ENCODE peak calls at places on chromosomes 11 and 22, in ten cellular contexts. One of them, this sample, is unnamed.

GRCh38 chr11:95338430-95338991 is 107.5 kb upstream of the SESN3 start:
- DNase-seq in CD8-positive, alpha-beta T cell: no peak
- DNase-seq in brain microvascular endothelial cell: no peak
- DNase-seq in sigmoid colon: peak; percentile 90
- DNase-seq in heart left ventricle: peak; percentile 72
- DNase-seq in AG10803: peak; percentile 48
- DNase-seq in Caco-2: no peak
- DNase-seq in A549: no peak
- DNase-seq in K562: no peak
- DNase-seq in GM12865: no peak
- DNase-seq in this sample: no peak

GRCh38 chr22:32775957-32776356 is 25.5 kb upstream of the TIMP3 start:
- DNase-seq in CD8-positive, alpha-beta T cell: no peak
- DNase-seq in brain microvascular endothelial cell: no peak
- DNase-seq in sigmoid colon: no peak
- DNase-seq in heart left ventricle: no peak
- DNase-seq in AG10803: no peak
- DNase-seq in Caco-2: peak; percentile 50
- DNase-seq in A549: no peak
- DNase-seq in K562: no peak
- DNase-seq in GM12865: peak; percentile 2
- DNase-seq in this sample: no peak

GRCh38 chr11:7251836-7252682 is at the start of gene SYT9:
- DNase-seq in CD8-positive, alpha-beta T cell: no peak
- DNase-seq in brain microvascular endothelial cell: peak; percentile 2
- DNase-seq in sigmoid colon: peak; percentile 62
- DNase-seq in heart left ventricle: peak; percentile 24
- DNase-seq in AG10803: peak; percentile 6
- DNase-seq in Caco-2: no peak
- DNase-seq in A549: peak; percentile 38
- DNase-seq in K562: peak; percentile 24
- DNase-seq in GM12865: peak; percentile 29
- DNase-seq in this sample: peak; percentile 56

GRCh38 chr11:106329273-106330018 is 252.0 kb downstream of the AASDHPPT start:
- DNase-seq in CD8-positive, alpha-beta T cell: no peak
- DNase-seq in brain microvascular endothelial cell: no peak
- DNase-seq in sigmoid colon: no peak
- DNase-seq in heart left ventricle: no peak
- DNase-seq in AG10803: no peak
- DNase-seq in Caco-2: no peak
- DNase-seq in A549: no peak
- DNase-seq in K562: no peak
- DNase-seq in GM12865: no peak
- DNase-seq in this sample: no peak

GRCh38 chr11:77065878-77066228 is 918 bp upstream of the CAPN5 start:
- DNase-seq in CD8-positive, alpha-beta T cell: no peak
- DNase-seq in brain microvascular endothelial cell: peak; percentile 15
- DNase-seq in sigmoid colon: peak; percentile 81
- DNase-seq in heart left ventricle: no peak
- DNase-seq in AG10803: peak; percentile 76
- DNase-seq in Caco-2: peak; percentile 48
- DNase-seq in A549: no peak
- DNase-seq in K562: no peak
- DNase-seq in GM12865: peak; percentile 30
- DNase-seq in this sample: no peak

GRCh38 chr22:42410708-42411107 is 21.5 kb downstream of the NFAM1 start:
- DNase-seq in CD8-positive, alpha-beta T cell: no peak
- DNase-seq in brain microvascular endothelial cell: no peak
- DNase-seq in sigmoid colon: no peak
- DNase-seq in heart left ventricle: no peak
- DNase-seq in AG10803: no peak
- DNase-seq in Caco-2: no peak
- DNase-seq in A549: no peak
- DNase-seq in K562: no peak
- DNase-seq in GM12865: no peak
- DNase-seq in this sample: no peak

GRCh38 chr11:66912963-66913362 is 45.2 kb downstream of the PC start:
- DNase-seq in CD8-positive, alpha-beta T cell: no peak
- DNase-seq in brain microvascular endothelial cell: no peak
- DNase-seq in sigmoid colon: no peak
- DNase-seq in heart left ventricle: no peak
- DNase-seq in AG10803: no peak
- DNase-seq in Caco-2: no peak
- DNase-seq in A549: no peak
- DNase-seq in K562: no peak
- DNase-seq in GM12865: no peak
- DNase-seq in this sample: no peak

GRCh38 chr11:97862021-97862420 is 1158.7 kb upstream of the CNTN5 start:
- DNase-seq in CD8-positive, alpha-beta T cell: no peak
- DNase-seq in brain microvascular endothelial cell: no peak
- DNase-seq in sigmoid colon: no peak
- DNase-seq in heart left ventricle: no peak
- DNase-seq in AG10803: no peak
- DNase-seq in Caco-2: no peak
- DNase-seq in A549: no peak
- DNase-seq in K562: no peak
- DNase-seq in GM12865: no peak
- DNase-seq in this sample: no peak

GRCh38 chr22:26756675-26757293 is 99.4 kb downstream of the MIAT start:
- DNase-seq in CD8-positive, alpha-beta T cell: peak; percentile 42
- DNase-seq in brain microvascular endothelial cell: peak; percentile 49
- DNase-seq in sigmoid colon: peak; percentile 77
- DNase-seq in heart left ventricle: peak; percentile 54
- DNase-seq in AG10803: peak; percentile 58
- DNase-seq in Caco-2: no peak
- DNase-seq in A549: no peak
- DNase-seq in K562: peak; percentile 82
- DNase-seq in GM12865: peak; percentile 52
- DNase-seq in this sample: peak; percentile 85

GRCh38 chr11:10592331-10592730 is 23.9 kb upstream of the LYVE1 start:
- DNase-seq in CD8-positive, alpha-beta T cell: no peak
- DNase-seq in brain microvascular endothelial cell: peak; percentile 52
- DNase-seq in sigmoid colon: no peak
- DNase-seq in heart left ventricle: no peak
- DNase-seq in AG10803: peak; percentile 95
- DNase-seq in Caco-2: no peak
- DNase-seq in A549: no peak
- DNase-seq in K562: no peak
- DNase-seq in GM12865: no peak
- DNase-seq in this sample: no peak

GRCh38 chr11:33256808-33257159 is 397 bp upstream of the HIPK3 start:
- DNase-seq in CD8-positive, alpha-beta T cell: no peak
- DNase-seq in brain microvascular endothelial cell: no peak
- DNase-seq in sigmoid colon: no peak
- DNase-seq in heart left ventricle: no peak
- DNase-seq in AG10803: no peak
- DNase-seq in Caco-2: no peak
- DNase-seq in A549: no peak
- DNase-seq in K562: no peak
- DNase-seq in GM12865: no peak
- DNase-seq in this sample: no peak

GRCh38 chr11:33256031-33256807 is 962 bp upstream of the HIPK3 start:
- DNase-seq in CD8-positive, alpha-beta T cell: no peak
- DNase-seq in brain microvascular endothelial cell: no peak
- DNase-seq in sigmoid colon: no peak
- DNase-seq in heart left ventricle: no peak
- DNase-seq in AG10803: peak; percentile 44
- DNase-seq in Caco-2: no peak
- DNase-seq in A549: peak; percentile 8
- DNase-seq in K562: no peak
- DNase-seq in GM12865: no peak
- DNase-seq in this sample: no peak

GRCh38 chr11:33257897-33258630 is 883 bp downstream of the HIPK3 start:
- DNase-seq in CD8-positive, alpha-beta T cell: peak; percentile 48
- DNase-seq in brain microvascular endothelial cell: peak; percentile 69
- DNase-seq in sigmoid colon: peak; percentile 96
- DNase-seq in heart left ventricle: peak; percentile 91
- DNase-seq in AG10803: peak; percentile 89
- DNase-seq in Caco-2: peak; percentile 86
- DNase-seq in A549: peak; percentile 48
- DNase-seq in K562: peak; percentile 73
- DNase-seq in GM12865: peak; percentile 85
- DNase-seq in this sample: peak; percentile 75

GRCh38 chr11:33258631-33259184 is 1.5 kb downstream of the HIPK3 start:
- DNase-seq in CD8-positive, alpha-beta T cell: no peak
- DNase-seq in brain microvascular endothelial cell: peak; percentile 39
- DNase-seq in sigmoid colon: peak; percentile 80
- DNase-seq in heart left ventricle: no peak
- DNase-seq in AG10803: peak; percentile 63
- DNase-seq in Caco-2: no peak
- DNase-seq in A549: no peak
- DNase-seq in K562: no peak
- DNase-seq in GM12865: no peak
- DNase-seq in this sample: no peak

GRCh38 chr11:33257160-33257896 is at the start of gene HIPK3:
- DNase-seq in CD8-positive, alpha-beta T cell: peak; percentile 45
- DNase-seq in brain microvascular endothelial cell: peak; percentile 36
- DNase-seq in sigmoid colon: peak; percentile 90
- DNase-seq in heart left ventricle: peak; percentile 89
- DNase-seq in AG10803: peak; percentile 84
- DNase-seq in Caco-2: peak; percentile 83
- DNase-seq in A549: peak; percentile 77
- DNase-seq in K562: peak; percentile 89
- DNase-seq in GM12865: peak; percentile 92
- DNase-seq in this sample: peak; percentile 93
- TF ChIP-seq CTCF in CD8-positive, alpha-beta T cell: peak; percentile 15
- TF ChIP-seq CTCF in brain microvascular endothelial cell: no peak
- TF ChIP-seq CTCF in sigmoid colon: peak; percentile 23
- TF ChIP-seq CTCF in heart left ventricle: no peak
- TF ChIP-seq CTCF in AG10803: no peak
- TF ChIP-seq CTCF in Caco-2: no peak
- TF ChIP-seq CTCF in A549: peak; percentile 60
- TF ChIP-seq CTCF in K562: peak; percentile 56
- TF ChIP-seq CTCF in GM12865: peak; percentile 41
- TF ChIP-seq CTCF in this sample: peak; percentile 73

DNA sequence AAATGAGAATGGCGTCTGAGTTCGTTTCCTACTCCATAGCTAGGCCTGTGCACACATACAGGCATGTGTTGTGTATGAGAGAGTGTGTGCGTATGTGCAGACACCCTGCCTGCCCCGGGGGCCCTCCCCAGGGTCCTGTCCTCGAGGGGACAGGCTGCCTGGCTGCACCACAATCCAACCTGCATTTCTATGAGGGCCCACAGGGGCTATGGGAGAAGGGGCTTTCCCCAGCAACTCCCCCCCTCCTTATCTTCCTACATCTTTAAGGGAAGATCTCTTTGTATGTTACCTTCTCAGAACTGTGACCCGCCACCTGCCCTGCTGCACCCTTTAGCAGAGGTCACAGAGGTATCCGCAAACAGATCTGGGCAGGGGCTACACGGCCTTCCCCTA is 14.9 kb downstream of the ADORA2A start:
- DNase-seq in CD8-positive, alpha-beta T cell: no peak
- DNase-seq in brain microvascular endothelial cell: no peak
- DNase-seq in sigmoid colon: no peak
- DNase-seq in heart left ventricle: no peak
- DNase-seq in AG10803: no peak
- DNase-seq in Caco-2: no peak
- DNase-seq in A549: no peak
- DNase-seq in K562: no peak
- DNase-seq in GM12865: no peak
- DNase-seq in this sample: no peak
- TF ChIP-seq CTCF in CD8-positive, alpha-beta T cell: no peak
- TF ChIP-seq CTCF in brain microvascular endothelial cell: no peak
- TF ChIP-seq CTCF in sigmoid colon: no peak
- TF ChIP-seq CTCF in heart left ventricle: no peak
- TF ChIP-seq CTCF in AG10803: no peak
- TF ChIP-seq CTCF in Caco-2: no peak
- TF ChIP-seq CTCF in A549: no peak
- TF ChIP-seq CTCF in K562: no peak
- TF ChIP-seq CTCF in GM12865: no peak
- TF ChIP-seq CTCF in this sample: no peak

DNA sequence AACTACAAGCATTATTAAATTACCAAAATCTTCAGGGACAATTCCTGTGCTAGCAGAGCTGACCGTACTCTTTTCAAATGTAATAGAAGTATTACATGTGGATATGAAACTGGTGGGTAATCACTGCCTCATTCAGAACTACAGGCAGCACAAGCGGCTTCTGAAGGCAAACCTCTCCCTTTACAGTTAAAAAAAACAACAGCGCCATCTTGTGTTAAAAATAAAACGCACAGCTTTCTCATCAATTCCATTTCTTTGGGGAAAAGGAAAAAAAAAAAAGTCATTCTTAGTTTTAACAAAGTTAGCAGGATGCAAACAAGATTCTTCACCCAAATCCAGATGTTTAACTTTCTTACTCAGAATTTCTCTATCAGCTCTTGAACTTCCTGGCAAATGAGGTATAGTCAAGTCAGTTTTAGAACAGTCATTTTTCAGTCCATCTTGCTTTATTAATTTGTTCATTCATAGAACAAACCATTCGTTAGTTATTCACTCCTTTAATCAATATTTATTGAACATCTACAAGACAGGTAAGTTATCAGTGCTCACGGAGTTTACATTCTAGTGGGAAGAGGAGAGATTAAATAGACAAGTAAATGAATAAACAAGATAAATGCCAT is 331.8 kb upstream of the MPPED2 start:
- DNase-seq in CD8-positive, alpha-beta T cell: no peak
- DNase-seq in brain microvascular endothelial cell: peak; percentile 25
- DNase-seq in sigmoid colon: no peak
- DNase-seq in heart left ventricle: no peak
- DNase-seq in AG10803: peak; percentile 58
- DNase-seq in Caco-2: no peak
- DNase-seq in A549: peak; percentile 6
- DNase-seq in K562: peak; percentile 35
- DNase-seq in GM12865: peak; percentile 55
- DNase-seq in this sample: peak; percentile 36
- TF ChIP-seq CTCF in CD8-positive, alpha-beta T cell: peak; percentile 40
- TF ChIP-seq CTCF in brain microvascular endothelial cell: peak; percentile 61
- TF ChIP-seq CTCF in sigmoid colon: peak; percentile 63
- TF ChIP-seq CTCF in heart left ventricle: peak; percentile 66
- TF ChIP-seq CTCF in AG10803: peak; percentile 69
- TF ChIP-seq CTCF in Caco-2: peak; percentile 55
- TF ChIP-seq CTCF in A549: peak; percentile 78
- TF ChIP-seq CTCF in K562: peak; percentile 67
- TF ChIP-seq CTCF in GM12865: peak; percentile 40
- TF ChIP-seq CTCF in this sample: peak; percentile 63

DNA sequence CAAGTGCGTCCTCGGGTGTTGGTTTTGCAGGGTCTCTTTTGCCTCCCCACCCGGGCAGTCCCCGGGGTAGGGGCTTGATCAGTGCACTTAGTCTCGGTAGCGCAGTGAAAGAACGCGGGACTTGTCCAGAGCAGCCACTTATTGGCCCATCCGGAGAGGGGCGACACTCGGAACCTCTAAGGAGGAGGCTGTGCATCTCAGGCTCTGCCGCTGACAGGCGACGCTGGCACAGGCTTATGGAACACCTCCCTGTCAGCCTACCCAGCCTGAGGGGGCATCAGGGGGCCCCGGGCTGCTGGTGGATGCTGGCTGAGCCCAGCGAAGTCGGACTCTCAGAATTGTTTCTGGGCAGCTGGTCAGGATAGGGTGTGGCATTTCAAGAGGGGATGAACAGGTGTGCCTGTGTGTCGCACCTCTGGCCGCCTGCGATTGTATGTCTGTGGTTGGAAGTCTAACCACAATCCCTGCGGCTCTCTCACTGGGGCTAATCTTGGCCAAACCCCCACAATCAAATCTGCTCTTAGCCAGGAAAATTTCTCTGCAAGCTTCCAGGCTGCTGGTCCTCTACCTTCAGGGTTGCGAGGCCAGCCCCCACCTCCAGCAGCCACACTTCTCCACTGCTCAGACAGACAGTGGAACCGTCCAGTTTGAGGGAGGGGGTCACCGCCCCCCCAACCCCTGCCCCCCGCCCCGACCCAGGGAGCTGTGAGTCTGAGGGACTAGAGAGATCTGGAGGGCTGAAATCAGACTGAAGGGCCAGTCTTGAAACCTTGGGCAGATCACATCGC is 814 bp downstream of the ATG16L2 start:
- DNase-seq in CD8-positive, alpha-beta T cell: no peak
- DNase-seq in brain microvascular endothelial cell: peak; percentile 53
- DNase-seq in sigmoid colon: no peak
- DNase-seq in heart left ventricle: peak; percentile 43
- DNase-seq in AG10803: peak; percentile 56
- DNase-seq in Caco-2: peak; percentile 85
- DNase-seq in A549: peak; percentile 93
- DNase-seq in K562: peak; percentile 71
- DNase-seq in GM12865: peak; percentile 84
- DNase-seq in this sample: peak; percentile 80
- TF ChIP-seq CTCF in CD8-positive, alpha-beta T cell: peak; percentile 20
- TF ChIP-seq CTCF in brain microvascular endothelial cell: no peak
- TF ChIP-seq CTCF in sigmoid colon: no peak
- TF ChIP-seq CTCF in heart left ventricle: no peak
- TF ChIP-seq CTCF in AG10803: no peak
- TF ChIP-seq CTCF in Caco-2: no peak
- TF ChIP-seq CTCF in A549: no peak
- TF ChIP-seq CTCF in K562: no peak
- TF ChIP-seq CTCF in GM12865: no peak
- TF ChIP-seq CTCF in this sample: no peak